ENCODE peak calls at places on chromosomes 12 and 14, in seven cellular contexts. G, U, O, W, T, V and L are unnamed samples.

GRCh38 chr12:38282886-38283285 is 33.7 kb upstream of the ALG10B start:
- DNase-seq in G (peak; percentile 84), U (no peak), O (no peak), W (no peak), V (no peak), T (no peak), L (peak; percentile 76)

GRCh38 chr12:68240975-68241374 is 12.4 kb downstream of the IL22 start:
- DNase-seq in W (no peak), V (peak; percentile 86), G (no peak), O (no peak), U (no peak), T (no peak), L (no peak)

GRCh38 chr14:64698899-64699298 is 5.3 kb upstream of the PLEKHG3 start:
- DNase-seq in W (no peak), U (no peak), T (no peak), G (no peak), O (no peak), V (no peak), L (no peak)

GRCh38 chr14:28344381-28344780 is 422.2 kb upstream of the FOXG1 start:
- DNase-seq in G (no peak), O (no peak), T (no peak), U (no peak), W (no peak), V (no peak), L (no peak)

GRCh38 chr14:93977790-93978581 is 1.6 kb upstream of the ASB2 start:
- DNase-seq in G (no peak), O (no peak), T (no peak), V (peak; percentile 74), W (no peak), U (no peak), L (no peak)

GRCh38 chr14:65214741-65215140 is 112.4 kb upstream of the MAX start:
- DNase-seq in T (no peak), V (no peak), U (no peak), G (no peak), O (no peak), W (no peak), L (no peak)

GRCh38 chr12:51320695-51321320 is 3.2 kb downstream of the BIN2 start:
- DNase-seq in T (no peak), V (no peak), W (peak; percentile 56), O (peak; percentile 85), G (no peak), U (no peak), L (no peak)

GRCh38 chr12:6570264-6570887 is 2.3 kb upstream of the NOP2 start:
- DNase-seq in T (no peak), V (no peak), W (peak; percentile 83), O (peak; percentile 43), U (peak; percentile 63), G (peak; percentile 37), L (no peak)

GRCh38 chr12:24948816-24949722 is at the start of gene BCAT1:
- DNase-seq in U (peak; percentile 61), T (peak; percentile 57), G (no peak), V (no peak), O (peak; percentile 82), W (peak; percentile 79), L (no peak)

GRCh38 chr14:59190372-59190771 is 1.9 kb downstream of the DAAM1 start:
- DNase-seq in T (no peak), V (no peak), U (peak; percentile 24), G (no peak), W (peak; percentile 58), O (no peak), L (no peak)
- TF ChIP-seq CTCF in T (no peak), V (peak; percentile 15), U (peak; percentile 44), G (peak; percentile 5), W (peak; percentile 35), O (no peak), L (peak; percentile 64)

GRCh38 chr12:19431407-19432308 is 7.6 kb upstream of the AEBP2 start:
- DNase-seq in O (no peak), G (no peak), U (no peak), W (no peak), T (no peak), V (peak; percentile 30), L (no peak)
- TF ChIP-seq SIN3A in O (no peak), G (no peak), U (no peak), W (no peak), T (no peak), V (no peak), L (no peak)

DNA sequence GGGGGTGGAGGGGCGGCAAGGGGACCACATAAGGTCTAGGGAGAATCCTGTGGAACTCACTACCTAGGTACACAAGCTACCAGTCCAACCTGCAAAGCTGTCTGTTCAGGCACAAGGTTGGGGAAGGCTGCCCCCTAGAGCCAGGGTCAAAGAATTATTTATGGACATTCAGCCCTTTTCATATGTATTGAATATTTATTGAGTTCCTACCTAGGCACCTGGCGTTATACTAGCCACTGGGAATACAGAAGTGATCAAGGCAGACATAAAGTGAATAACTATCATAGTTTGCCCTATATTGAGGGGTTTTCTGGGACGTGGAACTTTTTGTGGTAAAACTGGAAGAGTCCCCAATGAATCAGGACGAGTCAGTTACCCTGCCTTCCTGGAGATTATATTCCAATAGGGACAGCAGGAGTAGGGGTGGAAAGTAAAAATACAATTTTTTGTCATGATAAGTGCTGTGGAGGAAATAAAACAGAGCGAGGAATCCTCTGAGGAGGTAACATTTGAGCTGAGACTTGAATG is 5.8 kb upstream of the SLC48A1 start:
- DNase-seq in T (no peak), O (peak; percentile 58), V (no peak), U (peak; percentile 53), W (no peak), G (peak; percentile 52), L (no peak)
- TF ChIP-seq CTCF in T (peak; percentile 89), O (peak; percentile 76), V (peak; percentile 68), U (peak; percentile 68), W (peak; percentile 54), G (peak; percentile 71), L (peak; percentile 85)

GRCh38 chr12:83477706-83478105 is 791.0 kb downstream of the TMTC2 start:
- DNase-seq in O (no peak), V (no peak), W (no peak), U (no peak), T (no peak), G (no peak), L (no peak)

GRCh38 chr12:83474369-83474768 is 787.7 kb downstream of the TMTC2 start:
- DNase-seq in G (no peak), U (no peak), O (no peak), V (no peak), W (no peak), T (no peak), L (no peak)

GRCh38 chr12:83476006-83476405 is 789.3 kb downstream of the TMTC2 start:
- DNase-seq in T (no peak), W (no peak), U (no peak), O (no peak), G (no peak), V (no peak), L (no peak)

GRCh38 chr12:83476695-83477094 is 790.0 kb downstream of the TMTC2 start:
- DNase-seq in G (no peak), O (no peak), W (no peak), U (no peak), V (no peak), T (no peak), L (no peak)

GRCh38 chr12:83477289-83477688 is 790.6 kb downstream of the TMTC2 start:
- DNase-seq in T (no peak), O (no peak), G (no peak), V (no peak), W (no peak), U (no peak), L (no peak)
- TF ChIP-seq SIN3A in T (no peak), O (no peak), G (no peak), V (no peak), W (no peak), U (no peak), L (no peak)

DNA sequence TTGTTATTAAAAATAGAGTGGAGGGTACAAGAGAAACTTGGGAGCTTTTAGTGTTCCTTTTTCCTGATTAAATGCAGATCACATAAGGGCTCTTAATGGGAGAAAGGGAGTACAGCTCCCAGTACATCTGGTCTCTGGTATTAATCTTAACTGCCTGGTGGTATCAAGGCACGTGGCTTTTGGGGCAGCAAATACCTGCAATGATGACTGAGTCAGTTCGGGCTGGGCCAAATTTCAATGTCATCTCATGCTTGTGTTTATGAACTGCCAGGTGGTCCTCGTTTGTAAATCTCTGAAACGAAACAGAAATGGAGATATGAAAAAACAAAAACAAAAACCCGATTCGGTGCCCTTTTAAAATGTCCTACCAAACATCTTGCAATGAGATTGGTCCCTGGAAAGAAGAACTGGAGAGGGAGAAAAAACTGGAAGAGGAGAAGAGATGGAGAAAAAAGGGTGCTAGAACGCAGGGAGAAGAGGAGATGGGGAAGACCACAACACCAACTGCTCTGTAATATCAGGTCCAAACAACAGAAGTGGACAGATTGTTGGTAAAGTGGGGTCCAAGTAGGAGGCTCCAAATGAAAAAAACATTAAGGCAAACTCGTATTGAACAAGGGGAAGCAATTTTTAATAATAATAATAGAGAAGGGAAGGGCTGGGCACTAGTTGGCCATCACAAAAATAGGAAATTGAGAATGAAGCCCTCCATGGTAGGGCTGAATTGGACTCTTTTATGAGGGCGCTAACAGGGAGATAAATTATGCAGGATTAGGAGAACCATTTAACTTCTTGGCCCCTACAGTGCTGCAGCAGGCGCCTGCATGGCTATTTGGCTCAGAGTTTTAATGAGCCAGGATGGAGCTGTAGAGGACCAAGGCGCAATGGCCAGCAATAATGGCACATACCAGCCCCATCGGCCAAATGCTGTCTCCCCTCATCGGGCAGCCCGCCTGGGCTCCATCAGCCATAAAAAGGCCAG is 45.4 kb upstream of the NPFF start:
- DNase-seq in W (no peak), V (no peak), U (no peak), G (no peak), O (no peak), T (no peak), L (no peak)
- TF ChIP-seq CTCF in W (no peak), V (no peak), U (no peak), G (no peak), O (no peak), T (no peak), L (no peak)

DNA sequence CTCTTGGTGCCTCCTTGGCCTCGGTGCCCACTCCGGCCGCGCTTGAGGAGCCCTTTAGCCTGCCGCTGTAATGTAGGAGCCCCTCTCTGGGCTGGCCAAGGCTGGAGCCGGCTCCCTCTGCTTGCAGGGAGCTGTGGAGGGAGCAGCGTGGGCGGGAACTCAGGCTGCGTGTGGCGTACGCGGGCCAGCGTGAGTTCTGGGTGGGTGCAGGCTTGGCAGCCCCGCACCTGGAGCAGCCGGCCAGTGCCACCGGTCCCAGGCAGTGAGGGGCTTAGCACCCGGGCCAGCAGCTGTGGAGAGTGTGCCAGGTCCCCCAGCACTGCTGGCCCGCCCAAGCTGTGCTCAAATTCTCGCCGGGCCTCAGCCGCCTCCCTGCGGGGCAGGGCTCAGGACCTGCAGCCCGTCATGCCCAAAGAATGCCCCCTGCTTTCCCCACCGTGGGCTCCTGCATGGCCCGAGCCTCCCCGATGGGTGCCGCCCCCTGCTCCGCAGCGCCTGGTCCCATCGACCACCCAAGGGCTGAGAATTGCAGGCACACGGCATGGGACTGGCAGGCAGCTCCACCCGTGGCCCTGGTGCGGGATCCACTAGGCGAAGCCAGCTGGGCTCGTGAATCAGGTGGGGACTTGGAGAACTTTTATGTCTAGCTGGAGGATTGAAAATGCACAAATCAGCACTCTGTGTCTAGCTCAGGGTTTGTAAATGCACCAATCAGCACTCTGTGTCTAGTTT is 129.2 kb downstream of the PAWR start:
- DNase-seq in O (no peak), W (no peak), G (no peak), T (no peak), V (no peak), U (no peak), L (no peak)
- TF ChIP-seq SIN3A in O (no peak), W (no peak), G (no peak), T (no peak), V (no peak), U (no peak), L (no peak)